ENCODE peak calls at places on chromosomes 4 and X, in five cellular contexts. O is mesendoderm, X is IMR-90, G is mesenchymal stem cell, F is H9. K is an unnamed sample.

GRCh38 chr4:106569151-106570029 is 200.8 kb upstream of the GIMD1 start:
- DNase-seq in O (no peak), G (no peak), F (no peak), X (peak), K (no peak)

GRCh38 chrX:85611926-85612325 is 232.5 kb upstream of the POF1B start:
- DNase-seq in O (no peak), F (no peak), G (peak), X (peak), K (no peak)

GRCh38 chr4:152454398-152455011 is 81.4 kb downstream of the FBXW7 start:
- DNase-seq in F (no peak), X (peak), O (no peak), G (peak), K (no peak)

GRCh38 chr4:152488246-152488645 is 47.6 kb downstream of the FBXW7 start:
- DNase-seq in X (no peak), O (no peak), G (no peak), F (no peak), K (no peak)

GRCh38 chr4:41763741-41764140 is 15.2 kb upstream of the PHOX2B start:
- DNase-seq in X (no peak), F (no peak), O (no peak), G (no peak), K (no peak)

GRCh38 chrX:46587753-46588171 is 14.2 kb downstream of the CHST7 start:
- DNase-seq in O (peak), F (no peak), X (no peak), G (peak), K (no peak)

GRCh38 chrX:67610282-67610681 is 66.5 kb downstream of the AR start:
- DNase-seq in F (no peak), X (no peak), G (no peak), O (no peak), K (no peak)

GRCh38 chr4:54929459-54929858 is 195.9 kb downstream of the KDR start:
- DNase-seq in X (no peak), G (no peak), O (no peak), F (no peak), K (no peak)

GRCh38 chrX:41512394-41512793 is 65.3 kb downstream of the NYX start:
- DNase-seq in O (no peak), F (no peak), X (no peak), G (no peak), K (no peak)

GRCh38 chrX:128800138-128800537 is 723.2 kb downstream of the SMARCA1 start:
- DNase-seq in F (no peak), O (peak), X (no peak), G (no peak), K (no peak)

GRCh38 chrX:47078129-47079043 is at the start of gene RGN:
- DNase-seq in F (peak), G (no peak), X (no peak), O (peak), K (peak)

GRCh38 chr4:178395798-178396197 is 953.6 kb upstream of the AGA start:
- DNase-seq in O (peak), F (peak), G (no peak), X (no peak), K (no peak)

GRCh38 chr4:76732246-76732645 is 165.7 kb downstream of the SOWAHB start:
- DNase-seq in X (no peak), G (no peak), F (no peak), O (no peak), K (no peak)

GRCh38 chr4:163663454-163664225 is 169.2 kb downstream of the TMA16 start:
- DNase-seq in X (no peak), F (no peak), G (no peak), O (no peak), K (no peak)

GRCh38 chr4:123350191-123350544 is 46.4 kb upstream of the SPRY1 start:
- DNase-seq in O (peak), F (peak), G (no peak), X (no peak), K (no peak)

GRCh38 chr4:151865744-151866143 is 104.9 kb upstream of the GATB start:
- DNase-seq in O (no peak), F (no peak), X (no peak), G (no peak), K (no peak)

GRCh38 chrX:16114640-16115039 is 8.7 kb upstream of the GRPR start:
- DNase-seq in X (peak), O (no peak), G (peak), F (no peak), K (no peak)

GRCh38 chr4:113566015-113566795 is 195.3 kb downstream of the CAMK2D start:
- DNase-seq in O (no peak), F (no peak), G (no peak), X (no peak), K (no peak)

GRCh38 chrX:5042563-5042962 is 1186.1 kb downstream of the NLGN4X start:
- DNase-seq in O (no peak), F (no peak), G (no peak), X (no peak), K (no peak)

GRCh38 chrX:40579880-40580536 is 762 bp upstream of the ATP6AP2 start:
- DNase-seq in O (no peak), F (no peak), X (no peak), G (no peak), K (no peak)

GRCh38 chr4:112708772-112709171 is 71.8 kb downstream of the LARP7 start:
- DNase-seq in X (no peak), O (no peak), F (no peak), G (no peak), K (no peak)

GRCh38 chr4:174764105-174764729 is 64.8 kb downstream of the GLRA3 start:
- DNase-seq in F (no peak), X (peak), O (peak), G (peak), K (peak)

GRCh38 chr4:48780867-48781219 is 764 bp upstream of the FRYL start:
- DNase-seq in X (peak), O (no peak), F (no peak), G (no peak), K (no peak)

GRCh38 chrX:131812847-131813825 is 210.0 kb upstream of the STK26 start:
- DNase-seq in G (no peak), O (no peak), F (no peak), X (peak), K (no peak)

GRCh38 chr4:153232768-153233167 is 28.5 kb downstream of the TRIM2 start:
- DNase-seq in X (no peak), O (peak), G (peak), F (peak), K (no peak)

GRCh38 chr4:185592845-185593488 is 57.7 kb upstream of the PDLIM3 start:
- DNase-seq in G (peak), F (no peak), X (no peak), O (peak), K (no peak)

GRCh38 chr4:43148481-43148880 is 256.0 kb downstream of the GRXCR1 start:
- DNase-seq in G (no peak), X (no peak), F (no peak), O (no peak), K (no peak)
- H2BK120ac ChIP-seq in G (no peak), X (no peak), F (no peak), O (no peak), K (no peak)

GRCh38 chr4:8574796-8575370 is 5.3 kb upstream of the GPR78 start:
- DNase-seq in O (no peak), X (no peak), G (no peak), F (no peak), K (no peak)
- H2BK15ac ChIP-seq in O (no peak), X (no peak), G (no peak), F (no peak), K (no peak)

GRCh38 chr4:4866124-4866832 is 6.8 kb downstream of the MSX1 start:
- DNase-seq in O (peak), F (no peak), X (no peak), G (peak), K (no peak)
- H2BK5ac ChIP-seq in O (no peak), F (no peak), X (no peak), G (no peak), K (no peak)

GRCh38 chr4:40562681-40563080 is 67.0 kb downstream of the RBM47 start:
- DNase-seq in X (no peak), G (no peak), F (no peak), O (peak), K (no peak)
- H2BK120ac ChIP-seq in X (no peak), G (no peak), F (no peak), O (no peak), K (no peak)

DNA sequence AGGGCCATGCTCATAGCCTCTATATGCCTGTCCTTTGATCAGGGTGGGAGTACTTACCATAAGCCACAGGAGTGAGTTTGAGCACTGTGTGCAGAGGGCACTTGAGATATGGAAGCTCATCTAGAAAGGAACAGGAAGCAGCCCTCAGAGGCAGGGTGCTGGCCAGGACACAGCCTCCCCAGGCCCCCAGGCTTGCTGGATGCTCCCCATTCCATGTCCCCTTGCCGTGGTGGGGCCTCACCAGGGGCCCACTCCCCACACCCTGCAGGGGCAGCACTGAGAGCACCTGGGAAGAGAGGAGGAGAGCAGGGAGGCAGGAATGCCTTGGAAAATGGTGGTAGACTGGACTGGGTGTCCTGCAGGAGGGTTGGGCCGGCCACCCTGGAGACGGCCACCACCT is 14.3 kb downstream of the TRO start:
- DNase-seq in F (no peak), X (no peak), O (no peak), G (no peak), K (no peak)
- H2BK15ac ChIP-seq in F (no peak), X (no peak), O (no peak), G (no peak), K (no peak)

GRCh38 chr4:101022151-101023024 is 324.9 kb downstream of the PPP3CA start:
- DNase-seq in X (peak), G (no peak), F (no peak), O (no peak), K (no peak)
- H2BK5ac ChIP-seq in X (peak), G (no peak), F (no peak), O (no peak), K (no peak)

GRCh38 chr4:80072607-80073361 is at the start of gene ANTXR2:
- DNase-seq in O (peak), X (peak), F (peak), G (peak), K (peak)
- H2BK120ac ChIP-seq in O (peak), X (peak), F (no peak), G (peak), K (no peak)